ENCODE peak calls at places on chromosomes 3 and 15, in six cellular contexts. One of them, this sample, is unnamed.

GRCh38 chr15:74982183-74982582 is 13.2 kb upstream of the SCAMP5 start:
- DNase-seq in tibial nerve: no peak
- DNase-seq in lower leg skin: no peak
- DNase-seq in B cell: no peak
- DNase-seq in GM20000: no peak
- DNase-seq in psoas muscle: no peak
- DNase-seq in this sample: no peak

GRCh38 chr3:148735597-148735996 is 37.9 kb downstream of the AGTR1 start:
- DNase-seq in tibial nerve: no peak
- DNase-seq in psoas muscle: no peak
- DNase-seq in GM20000: no peak
- DNase-seq in lower leg skin: no peak
- DNase-seq in B cell: no peak
- DNase-seq in this sample: no peak

GRCh38 chr3:111299070-111299672 is 227.6 kb downstream of the NECTIN3 start:
- DNase-seq in GM20000: no peak
- DNase-seq in tibial nerve: no peak
- DNase-seq in B cell: no peak
- DNase-seq in lower leg skin: no peak
- DNase-seq in psoas muscle: no peak
- DNase-seq in this sample: no peak

GRCh38 chr3:25571285-25571684 is 93.4 kb downstream of the TOP2B start:
- DNase-seq in lower leg skin: no peak
- DNase-seq in B cell: no peak
- DNase-seq in tibial nerve: no peak
- DNase-seq in psoas muscle: no peak
- DNase-seq in GM20000: no peak
- DNase-seq in this sample: no peak

GRCh38 chr3:129664040-129664646 is 57.7 kb upstream of the PLXND1 start:
- DNase-seq in psoas muscle: no peak
- DNase-seq in B cell: no peak
- DNase-seq in GM20000: no peak
- DNase-seq in lower leg skin: no peak
- DNase-seq in tibial nerve: no peak
- DNase-seq in this sample: no peak

GRCh38 chr3:16496408-16497222 is 16.9 kb downstream of the RFTN1 start:
- DNase-seq in tibial nerve: no peak
- DNase-seq in B cell: peak
- DNase-seq in lower leg skin: no peak
- DNase-seq in GM20000: no peak
- DNase-seq in psoas muscle: no peak
- DNase-seq in this sample: peak

GRCh38 chr3:72427575-72427974 is 420.7 kb downstream of the SHQ1 start:
- DNase-seq in lower leg skin: no peak
- DNase-seq in GM20000: no peak
- DNase-seq in tibial nerve: no peak
- DNase-seq in psoas muscle: no peak
- DNase-seq in B cell: no peak
- DNase-seq in this sample: no peak

GRCh38 chr15:36805278-36805677 is 225.9 kb downstream of the CDIN1 start:
- DNase-seq in B cell: no peak
- DNase-seq in psoas muscle: no peak
- DNase-seq in lower leg skin: no peak
- DNase-seq in GM20000: no peak
- DNase-seq in tibial nerve: no peak
- DNase-seq in this sample: no peak

GRCh38 chr3:12195231-12195630 is 36.5 kb upstream of the TIMP4 start:
- DNase-seq in psoas muscle: no peak
- DNase-seq in tibial nerve: no peak
- DNase-seq in lower leg skin: no peak
- DNase-seq in B cell: no peak
- DNase-seq in GM20000: no peak
- DNase-seq in this sample: no peak

GRCh38 chr3:165837058-165837525 is at the start of gene BCHE:
- DNase-seq in psoas muscle: peak
- DNase-seq in lower leg skin: peak
- DNase-seq in B cell: no peak
- DNase-seq in tibial nerve: no peak
- DNase-seq in GM20000: no peak
- DNase-seq in this sample: no peak

GRCh38 chr15:67025719-67026118 is 39.7 kb upstream of the SMAD3 start:
- DNase-seq in psoas muscle: peak
- DNase-seq in lower leg skin: peak
- DNase-seq in tibial nerve: peak
- DNase-seq in B cell: no peak
- DNase-seq in GM20000: no peak
- DNase-seq in this sample: no peak

GRCh38 chr3:150729682-150730360 is 26.1 kb upstream of the ERICH6 start:
- DNase-seq in B cell: no peak
- DNase-seq in tibial nerve: no peak
- DNase-seq in GM20000: no peak
- DNase-seq in lower leg skin: no peak
- DNase-seq in psoas muscle: no peak
- DNase-seq in this sample: no peak

GRCh38 chr15:74723754-74724334 is 1.5 kb downstream of the CYP1A1 start:
- DNase-seq in GM20000: peak
- DNase-seq in lower leg skin: no peak
- DNase-seq in B cell: no peak
- DNase-seq in tibial nerve: no peak
- DNase-seq in psoas muscle: no peak
- DNase-seq in this sample: peak

GRCh38 chr3:114418724-114419543 is 125.1 kb downstream of the TIGIT start:
- DNase-seq in lower leg skin: no peak
- DNase-seq in psoas muscle: no peak
- DNase-seq in B cell: no peak
- DNase-seq in tibial nerve: peak
- DNase-seq in GM20000: peak
- DNase-seq in this sample: peak

GRCh38 chr3:86168512-86168911 is 822.4 kb downstream of the VGLL3 start:
- DNase-seq in psoas muscle: no peak
- DNase-seq in tibial nerve: no peak
- DNase-seq in B cell: no peak
- DNase-seq in GM20000: no peak
- DNase-seq in lower leg skin: no peak
- DNase-seq in this sample: no peak

GRCh38 chr3:30512596-30512995 is 93.8 kb upstream of the TGFBR2 start:
- DNase-seq in psoas muscle: no peak
- DNase-seq in tibial nerve: no peak
- DNase-seq in lower leg skin: no peak
- DNase-seq in B cell: no peak
- DNase-seq in GM20000: no peak
- DNase-seq in this sample: no peak

GRCh38 chr3:194069421-194070219 is 66.3 kb upstream of the HES1 start:
- DNase-seq in GM20000: no peak
- DNase-seq in tibial nerve: no peak
- DNase-seq in lower leg skin: no peak
- DNase-seq in psoas muscle: no peak
- DNase-seq in B cell: peak
- DNase-seq in this sample: no peak

GRCh38 chr3:4340411-4341335 is 37.5 kb downstream of the SETMAR start:
- DNase-seq in tibial nerve: no peak
- DNase-seq in GM20000: no peak
- DNase-seq in lower leg skin: no peak
- DNase-seq in psoas muscle: no peak
- DNase-seq in B cell: no peak
- DNase-seq in this sample: no peak

DNA sequence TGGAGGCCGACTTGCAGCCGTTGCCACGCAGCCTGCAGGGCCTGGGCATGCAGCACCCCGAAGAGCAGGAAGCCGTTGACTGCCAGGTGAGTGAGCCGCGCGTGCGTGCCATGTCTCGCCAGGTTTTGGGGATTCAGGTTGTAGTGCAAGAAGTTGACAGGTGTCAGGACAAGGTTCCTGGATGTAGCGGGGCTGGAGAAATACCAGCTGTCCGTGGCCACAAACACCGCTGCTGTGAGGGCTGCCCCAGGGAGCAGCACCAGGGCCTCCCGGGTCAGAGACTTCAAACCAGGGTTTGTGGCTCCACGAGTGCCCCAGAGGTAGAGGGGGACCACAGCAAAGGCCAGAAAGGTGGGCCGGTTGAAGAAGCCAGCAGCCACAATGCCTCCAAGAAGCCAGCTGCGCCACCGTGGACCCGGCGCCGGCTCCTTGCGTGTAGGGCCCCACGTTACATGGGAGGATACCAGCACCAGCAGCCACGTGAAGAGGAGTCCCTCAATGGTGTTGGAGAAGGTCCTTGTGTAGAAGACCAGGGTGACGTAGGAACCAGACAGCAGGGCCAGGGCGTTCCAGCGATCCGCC is 5.6 kb upstream of the NCBP2 start:
- DNase-seq in lower leg skin: no peak
- DNase-seq in GM20000: no peak
- DNase-seq in B cell: no peak
- DNase-seq in psoas muscle: no peak
- DNase-seq in tibial nerve: no peak
- DNase-seq in this sample: no peak
- TF ChIP-seq CTCF in lower leg skin: no peak
- TF ChIP-seq CTCF in GM20000: no peak
- TF ChIP-seq CTCF in B cell: no peak
- TF ChIP-seq CTCF in psoas muscle: no peak
- TF ChIP-seq CTCF in tibial nerve: no peak
- TF ChIP-seq CTCF in this sample: no peak

DNA sequence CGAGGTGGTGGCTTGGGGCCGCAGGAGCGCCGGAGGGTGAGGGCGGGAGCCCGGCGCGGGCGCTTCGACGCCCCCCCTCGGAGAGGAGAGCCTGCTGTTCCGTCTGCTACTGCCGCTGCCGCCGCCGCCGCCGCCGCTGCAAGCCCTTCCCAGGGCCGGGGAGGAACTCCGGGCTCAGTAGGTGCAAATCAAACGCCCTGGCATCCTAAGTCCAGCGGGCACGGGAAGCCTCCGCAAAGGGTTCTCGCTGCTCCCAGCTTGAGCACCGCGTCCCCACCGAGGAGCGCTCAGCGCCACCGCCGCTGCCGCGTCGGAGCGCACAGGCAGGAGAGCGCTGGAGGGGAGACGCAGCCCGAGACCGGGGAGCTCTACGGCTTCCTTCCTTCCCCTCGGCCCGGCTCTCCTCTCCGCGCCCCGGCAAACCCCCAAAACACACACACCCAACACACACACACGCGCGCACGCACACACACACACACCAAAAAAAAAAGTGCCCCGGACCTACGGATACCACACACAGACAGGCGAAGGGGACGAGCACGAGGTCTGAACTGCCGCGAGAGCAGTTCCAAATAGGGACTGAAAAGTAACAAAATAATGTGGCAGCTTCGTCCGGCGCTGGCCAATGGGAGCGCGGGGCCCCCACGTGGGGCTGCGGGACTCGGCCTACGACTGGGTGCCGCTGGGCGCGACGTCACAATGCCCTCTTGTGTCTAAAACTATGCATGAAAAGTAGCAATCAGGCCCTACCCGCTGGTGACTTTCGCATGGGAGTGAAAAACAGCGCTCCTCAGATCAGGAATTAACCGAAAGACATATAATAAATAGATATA is at the start of gene TLE3:
- DNase-seq in lower leg skin: peak
- DNase-seq in tibial nerve: peak
- DNase-seq in B cell: peak
- DNase-seq in psoas muscle: peak
- DNase-seq in GM20000: peak
- DNase-seq in this sample: peak
- TF ChIP-seq CTCF in lower leg skin: peak
- TF ChIP-seq CTCF in tibial nerve: peak
- TF ChIP-seq CTCF in B cell: peak
- TF ChIP-seq CTCF in psoas muscle: peak
- TF ChIP-seq CTCF in GM20000: no peak
- TF ChIP-seq CTCF in this sample: peak

GRCh38 chr3:103991461-103992115 is 1375.1 kb upstream of the ALCAM start:
- DNase-seq in B cell: no peak
- DNase-seq in psoas muscle: no peak
- DNase-seq in tibial nerve: no peak
- DNase-seq in GM20000: peak
- DNase-seq in lower leg skin: no peak
- DNase-seq in this sample: no peak

DNA sequence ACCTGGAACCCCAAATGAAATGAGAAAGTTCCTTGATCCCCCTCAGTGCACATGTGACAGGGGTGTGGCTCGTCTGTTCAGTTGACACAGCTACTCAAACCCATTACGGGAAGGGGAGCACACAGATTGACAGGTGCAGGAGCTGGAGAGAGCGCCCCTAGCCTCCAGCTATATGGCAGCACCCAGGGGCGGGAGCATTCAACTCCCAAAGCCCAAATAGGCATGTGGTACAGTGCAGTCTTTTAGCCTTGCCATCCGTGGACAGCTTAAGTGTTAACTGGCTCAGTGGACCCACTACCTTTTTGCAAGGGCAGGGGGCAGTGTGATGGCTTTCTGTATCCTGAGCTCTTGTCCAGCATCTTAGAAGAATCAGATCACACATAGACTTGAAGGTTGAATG is 1374.2 kb upstream of the ALCAM start:
- DNase-seq in lower leg skin: no peak
- DNase-seq in tibial nerve: no peak
- DNase-seq in B cell: no peak
- DNase-seq in psoas muscle: no peak
- DNase-seq in GM20000: no peak
- DNase-seq in this sample: no peak
- TF ChIP-seq CTCF in lower leg skin: no peak
- TF ChIP-seq CTCF in tibial nerve: no peak
- TF ChIP-seq CTCF in B cell: no peak
- TF ChIP-seq CTCF in psoas muscle: no peak
- TF ChIP-seq CTCF in GM20000: no peak
- TF ChIP-seq CTCF in this sample: no peak

GRCh38 chr15:77617507-77618285 is 15.0 kb downstream of the LINGO1 start:
- DNase-seq in B cell: no peak
- DNase-seq in psoas muscle: no peak
- DNase-seq in GM20000: peak
- DNase-seq in tibial nerve: no peak
- DNase-seq in lower leg skin: no peak
- DNase-seq in this sample: no peak
- TF ChIP-seq CTCF in B cell: no peak
- TF ChIP-seq CTCF in psoas muscle: peak
- TF ChIP-seq CTCF in GM20000: peak
- TF ChIP-seq CTCF in tibial nerve: no peak
- TF ChIP-seq CTCF in lower leg skin: no peak
- TF ChIP-seq CTCF in this sample: peak

DNA sequence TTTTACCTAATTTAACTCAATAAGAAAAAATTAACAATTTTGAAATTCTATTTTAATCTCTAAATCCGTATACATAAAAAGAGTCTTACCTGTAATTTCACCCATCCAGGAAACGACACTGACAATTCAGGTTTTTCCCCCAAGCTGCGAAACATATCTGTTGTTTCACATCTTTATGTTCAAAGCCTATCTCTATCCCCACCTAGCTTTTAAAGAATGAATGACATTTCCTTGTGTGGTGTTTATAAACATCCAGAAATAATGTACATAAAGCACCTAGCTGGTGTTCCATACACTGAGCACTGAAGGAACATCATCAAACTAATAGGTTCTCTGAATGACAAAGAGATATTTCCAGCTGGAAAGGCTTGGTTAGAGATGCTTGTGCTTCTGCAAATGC is 867.8 kb downstream of the SQOR start:
- DNase-seq in GM20000: no peak
- DNase-seq in B cell: no peak
- DNase-seq in lower leg skin: no peak
- DNase-seq in psoas muscle: no peak
- DNase-seq in tibial nerve: no peak
- DNase-seq in this sample: no peak
- TF ChIP-seq CTCF in GM20000: no peak
- TF ChIP-seq CTCF in B cell: no peak
- TF ChIP-seq CTCF in lower leg skin: no peak
- TF ChIP-seq CTCF in psoas muscle: no peak
- TF ChIP-seq CTCF in tibial nerve: no peak
- TF ChIP-seq CTCF in this sample: no peak